ENCODE peak calls at places on chromosomes 3 and 15, in eight cellular contexts. N is adrenal gland, B is fibroblast of lung, T is kidney, J is cardiac muscle cell, D is AG04450, R is astrocyte, I is HepG2. L is an unnamed sample.

GRCh38 chr15:28896944-28897343 is 11.2 kb downstream of the APBA2 start:
- DNase-seq in J (no peak), D (peak; percentile 67), T (no peak), R (peak; percentile 96), B (peak; percentile 96), I (peak; percentile 10), N (no peak), L (no peak)

GRCh38 chr15:52309154-52309548 is 13.5 kb upstream of the MYO5C start:
- DNase-seq in T (no peak), N (no peak), D (no peak), J (no peak), I (no peak), R (no peak), B (no peak), L (no peak)

GRCh38 chr15:40388941-40389823 is 6.7 kb downstream of the KNSTRN start:
- DNase-seq in J (no peak), I (peak; percentile 54), D (no peak), R (no peak), B (no peak), T (no peak), N (peak; percentile 35), L (peak; percentile 72)

GRCh38 chr3:127159547-127159946 is 33.4 kb upstream of the PRR23E start:
- DNase-seq in T (no peak), J (no peak), I (no peak), B (no peak), N (no peak), D (no peak), R (no peak), L (no peak)

GRCh38 chr3:20074226-20075063 is 34.2 kb downstream of the KAT2B start:
- DNase-seq in N (no peak), I (no peak), R (no peak), T (no peak), J (no peak), B (no peak), D (no peak), L (no peak)

GRCh38 chr15:25783134-25783533 is 80.0 kb downstream of the ATP10A start:
- DNase-seq in B (no peak), T (no peak), R (no peak), N (no peak), I (no peak), J (no peak), D (no peak), L (no peak)

GRCh38 chr15:77225641-77226040 is 154.7 kb upstream of the TSPAN3 start:
- DNase-seq in D (no peak), N (no peak), I (peak; percentile 28), J (no peak), T (no peak), R (no peak), B (no peak), L (no peak)

GRCh38 chr15:70375006-70375409 is 277.3 kb upstream of the TLE3 start:
- DNase-seq in B (peak; percentile 65), R (peak; percentile 49), N (peak; percentile 17), T (no peak), I (no peak), J (no peak), D (no peak), L (peak; percentile 73)

GRCh38 chr15:89457086-89457485 is 39.3 kb downstream of the RHCG start:
- DNase-seq in N (no peak), R (no peak), B (peak; percentile 14), J (no peak), T (no peak), D (no peak), I (peak; percentile 12), L (no peak)

GRCh38 chr3:193827831-193828230 is 234.8 kb downstream of the OPA1 start:
- DNase-seq in N (no peak), R (peak; percentile 8), T (no peak), I (no peak), J (no peak), B (no peak), D (no peak), L (no peak)

GRCh38 chr15:38555686-38556334 is 8.8 kb downstream of the RASGRP1 start:
- DNase-seq in B (peak; percentile 92), D (peak; percentile 76), J (no peak), N (no peak), T (no peak), R (peak; percentile 90), I (no peak), L (no peak)

GRCh38 chr3:49058011-49058410 is 28.8 kb upstream of the IMPDH2 start:
- DNase-seq in I (no peak), J (no peak), R (no peak), T (no peak), D (no peak), N (no peak), B (no peak), L (no peak)

GRCh38 chr3:81643721-81644120 is 117.7 kb downstream of the GBE1 start:
- DNase-seq in N (no peak), R (peak; percentile 22), B (peak; percentile 32), I (peak; percentile 9), J (peak; percentile 45), T (no peak), D (no peak), L (no peak)

GRCh38 chr3:25665646-25666136 is 984 bp upstream of the TOP2B start:
- DNase-seq in I (no peak), R (no peak), T (no peak), B (no peak), J (no peak), D (no peak), N (no peak), L (no peak)

GRCh38 chr3:25663324-25664065 is 1.2 kb downstream of the TOP2B start:
- DNase-seq in J (peak; percentile 54), I (peak; percentile 56), D (no peak), R (peak; percentile 12), N (no peak), B (peak; percentile 32), T (no peak), L (no peak)

GRCh38 chr3:25662921-25663320 is 1.8 kb downstream of the TOP2B start:
- DNase-seq in J (no peak), B (no peak), T (no peak), N (no peak), R (no peak), I (no peak), D (no peak), L (no peak)

GRCh38 chr3:25664066-25664809 is 469 bp downstream of the TOP2B start:
- DNase-seq in J (peak; percentile 73), B (peak; percentile 72), T (peak; percentile 91), D (no peak), N (peak; percentile 78), R (peak; percentile 47), I (peak; percentile 29), L (peak; percentile 93)

GRCh38 chr3:25664810-25665645 is at the start of gene TOP2B:
- DNase-seq in I (peak; percentile 90), D (peak; percentile 85), R (peak; percentile 94), T (peak; percentile 98), N (peak; percentile 97), J (peak; percentile 95), B (peak; percentile 96), L (peak; percentile 97)
- H3K27ac ChIP-seq in I (peak within 1 kb of the TSS; percentile 93), D (peak within 1 kb of the TSS; percentile 79), R (peak within 1 kb of the TSS; percentile 94), T (peak within 1 kb of the TSS; percentile 97), N (peak within 1 kb of the TSS; percentile 80), J (peak within 1 kb of the TSS; percentile 99), B (peak within 1 kb of the TSS; percentile 88), L (peak within 1 kb of the TSS; percentile 93)

GRCh38 chr3:37544869-37545352 is 316.8 kb upstream of the CTDSPL start:
- DNase-seq in T (no peak), N (no peak), R (no peak), D (no peak), I (no peak), B (no peak), J (no peak), L (no peak)

GRCh38 chr3:37545479-37545878 is 316.2 kb upstream of the CTDSPL start:
- DNase-seq in N (no peak), R (no peak), I (no peak), T (no peak), D (no peak), J (peak; percentile 23), B (no peak), L (no peak)

GRCh38 chr3:37543692-37544091 is 318.0 kb upstream of the CTDSPL start:
- DNase-seq in B (no peak), D (no peak), T (no peak), R (no peak), J (no peak), I (no peak), N (no peak), L (no peak)

GRCh38 chr3:37544105-37544504 is 317.6 kb upstream of the CTDSPL start:
- DNase-seq in J (no peak), R (no peak), T (no peak), N (no peak), D (no peak), I (no peak), B (no peak), L (no peak)

GRCh38 chr3:37546876-37547275 is 314.8 kb upstream of the CTDSPL start:
- DNase-seq in J (peak; percentile 26), R (peak; percentile 6), T (no peak), N (no peak), D (no peak), B (peak; percentile 22), I (peak; percentile 7), L (no peak)
- TF ChIP-seq CTCF in J (peak; percentile 34), R (no peak), T (peak; percentile 19), N (no peak), D (no peak), B (peak; percentile 12), I (peak; percentile 18), L (peak; percentile 18)

DNA sequence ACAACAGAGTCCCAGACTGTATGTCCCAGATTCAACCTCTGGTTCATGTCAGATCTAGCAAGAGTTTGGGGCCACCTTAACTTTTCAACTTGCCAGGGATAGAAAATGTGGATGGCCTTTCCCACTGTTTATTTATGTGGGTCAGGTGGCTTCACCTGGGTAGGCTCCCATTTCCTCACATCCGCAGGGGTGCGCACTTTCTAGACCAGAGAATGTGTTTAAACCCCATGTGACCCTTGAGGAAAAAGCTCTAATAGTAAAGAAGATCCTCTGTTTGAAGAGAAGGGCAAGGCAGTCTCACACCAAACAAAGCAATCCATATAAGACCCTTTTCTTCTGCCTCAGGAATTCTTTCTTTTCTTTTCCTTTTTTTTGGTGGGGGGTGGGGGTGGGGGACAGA is 167.2 kb upstream of the TSC22D2 start:
- DNase-seq in N (no peak), R (no peak), D (no peak), I (no peak), J (no peak), B (no peak), T (no peak), L (no peak)
- H3K27ac ChIP-seq in N (no peak overlapping the region), R (no peak overlapping the region), D (no peak overlapping the region), I (no peak overlapping the region), J (no peak overlapping the region), B (no peak overlapping the region), T (no peak overlapping the region), L (no peak overlapping the region)

DNA sequence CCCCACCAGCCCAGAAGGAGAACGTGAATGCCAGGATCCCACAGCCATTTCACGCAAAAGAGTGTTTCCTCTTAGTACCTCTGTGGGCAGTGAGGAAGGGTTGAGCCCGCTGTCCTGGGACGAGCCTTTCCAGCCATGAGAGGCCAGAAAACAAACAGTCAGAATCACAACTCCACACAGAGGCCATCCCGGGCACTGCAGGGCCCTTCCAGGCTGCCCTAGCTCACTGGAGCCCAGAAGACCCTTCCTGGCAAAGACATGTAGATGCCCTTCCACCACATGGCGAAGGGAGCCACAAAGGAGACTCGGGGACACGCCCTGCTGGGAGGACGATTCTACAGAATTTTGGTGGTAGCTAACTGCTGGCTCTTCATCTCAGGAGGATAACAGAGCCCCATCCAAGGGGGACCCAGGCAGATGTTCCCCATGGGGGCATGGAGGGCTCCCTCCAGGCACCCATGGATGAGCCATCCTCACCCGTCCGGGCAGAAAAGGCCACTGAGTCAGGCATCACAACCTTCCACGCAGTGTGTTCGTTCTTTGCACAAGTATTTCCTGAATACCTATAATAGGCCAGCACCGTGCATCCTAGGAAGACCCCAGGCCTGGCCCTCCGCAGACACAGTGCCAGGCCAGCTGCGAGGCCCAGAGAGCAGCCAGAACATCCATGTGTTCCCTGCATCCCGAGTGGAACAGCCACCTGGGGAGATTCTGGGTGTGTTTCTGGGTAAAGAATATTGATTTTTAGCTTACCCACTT is 47.2 kb downstream of the SLC12A8 start:
- DNase-seq in N (no peak), B (peak; percentile 40), J (peak; percentile 66), D (no peak), T (no peak), R (no peak), I (peak; percentile 34), L (no peak)
- TF ChIP-seq CTCF in N (peak; percentile 56), B (peak; percentile 61), J (peak; percentile 90), D (peak; percentile 73), T (peak; percentile 61), R (peak; percentile 58), I (peak; percentile 77), L (peak; percentile 72)